ENCODE peak calls at places on chromosomes 2 and 18, in eight cellular contexts. K, D, G, F, B, N, Y and Q are unnamed samples.
A peak's percentile ranks its signal among the peaks of the same experiment; 100 is the strongest.

GRCh38 chr18:56321470-56321869 is 316.9 kb downstream of the TXNL1 start:
- DNase-seq in K (peak; percentile 91), F (no peak), D (peak; percentile 70), Y (no peak), B (no peak), G (no peak), N (no peak), Q (peak; percentile 11)

GRCh38 chr2:30768036-30768686 is 39.1 kb downstream of the CAPN13 start:
- DNase-seq in D (no peak), F (no peak), N (no peak), Y (no peak), B (no peak), K (no peak), G (no peak), Q (no peak)

GRCh38 chr18:14920976-14921375 is 173.0 kb downstream of the ANKRD30B start:
- DNase-seq in G (peak; percentile 54), F (no peak), Y (no peak), K (no peak), B (no peak), N (no peak), D (no peak), Q (no peak)

GRCh38 chr18:3966246-3966984 is 488.7 kb downstream of the DLGAP1 start:
- DNase-seq in B (no peak), G (no peak), F (no peak), Y (no peak), K (no peak), N (no peak), D (no peak), Q (no peak)

GRCh38 chr2:183579686-183580085 is 455.4 kb downstream of the NUP35 start:
- DNase-seq in Y (no peak), K (no peak), G (no peak), D (no peak), N (no peak), B (no peak), F (no peak), Q (no peak)

GRCh38 chr2:107992069-107992468 is 5.7 kb downstream of the SLC5A7 start:
- DNase-seq in G (no peak), B (peak; percentile 86), F (no peak), D (no peak), Y (no peak), K (no peak), N (no peak), Q (no peak)

GRCh38 chr2:197777823-197778407 is 7.2 kb downstream of the BOLL start:
- DNase-seq in N (no peak), D (no peak), G (no peak), B (peak; percentile 66), K (peak; percentile 34), F (no peak), Y (peak; percentile 27), Q (peak; percentile 1)

GRCh38 chr2:26693287-26693849 is 846 bp downstream of the KCNK3 start:
- DNase-seq in N (no peak), Y (no peak), K (no peak), D (no peak), B (no peak), F (no peak), G (no peak), Q (peak; percentile 27)

GRCh38 chr2:170568511-170568910 is 146.6 kb upstream of the SP5 start:
- DNase-seq in Y (no peak), F (no peak), N (no peak), G (no peak), K (no peak), B (no peak), D (no peak), Q (no peak)
- H3K27ac ChIP-seq in Y (no peak overlapping the region), F (no peak overlapping the region), N (no peak overlapping the region), G (no peak overlapping the region), K (no peak overlapping the region), B (no peak overlapping the region), D (no peak overlapping the region), Q (no peak overlapping the region)

DNA sequence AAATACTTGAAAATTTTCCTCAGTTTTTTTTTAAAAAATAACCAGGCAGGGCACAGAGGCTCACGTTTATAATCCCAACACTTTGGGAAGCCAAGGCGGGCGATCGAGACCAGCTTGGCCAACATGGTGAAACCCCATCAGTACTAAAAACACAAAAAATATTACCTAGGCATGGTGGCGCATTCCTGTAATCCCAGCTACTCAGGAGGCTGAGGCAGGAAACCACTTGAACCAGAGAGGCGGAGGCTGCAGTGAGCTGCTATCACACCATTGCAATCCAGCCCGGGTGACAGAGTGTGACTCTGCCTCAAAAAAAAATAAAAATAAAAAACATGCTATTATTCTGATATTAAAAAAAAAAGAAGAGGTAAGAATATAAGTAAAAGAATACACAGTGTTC is 191.0 kb downstream of the ZEB2 start:
- DNase-seq in F (no peak), D (no peak), Y (no peak), K (no peak), B (no peak), G (no peak), N (no peak), Q (no peak)
- H3K4me3 ChIP-seq in F (no peak overlapping the region), D (no peak overlapping the region), Y (no peak overlapping the region), K (no peak overlapping the region), B (no peak overlapping the region), G (no peak overlapping the region), N (no peak overlapping the region), Q (no peak overlapping the region)

GRCh38 chr18:76399613-76400391 is 95.2 kb downstream of the ZNF516 start:
- DNase-seq in N (no peak), Y (no peak), F (no peak), D (no peak), B (no peak), G (no peak), K (no peak), Q (no peak)
- H3K27ac ChIP-seq in N (no peak overlapping the region), Y (peak overlapping the region; percentile 17), F (peak overlapping the region; percentile 55), D (no peak overlapping the region), B (no peak overlapping the region), G (no peak overlapping the region), K (no peak overlapping the region), Q (no peak overlapping the region)

DNA sequence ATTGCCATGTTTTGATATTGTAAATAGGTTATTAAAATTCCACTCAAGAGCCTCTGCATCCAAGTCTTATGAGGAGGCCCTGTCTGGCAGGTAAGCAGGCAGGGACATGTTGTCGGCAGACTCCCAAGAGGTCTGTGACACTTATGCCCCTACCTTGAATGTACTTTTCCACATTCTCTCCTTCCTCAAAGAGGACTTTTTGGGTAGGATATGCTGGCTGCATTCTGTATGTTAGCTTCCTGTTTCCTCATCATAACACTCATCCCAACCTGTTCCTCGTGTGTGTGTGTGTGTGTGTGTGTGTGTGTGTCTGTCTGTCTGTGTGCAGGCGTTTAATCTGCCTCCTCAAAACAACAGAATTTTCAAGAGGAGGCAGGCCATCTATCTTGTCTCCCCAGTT is 75.3 kb downstream of the USP40 start:
- DNase-seq in G (no peak), B (no peak), N (no peak), K (no peak), D (no peak), F (no peak), Y (no peak), Q (no peak)
- H3K4me3 ChIP-seq in G (no peak overlapping the region), B (no peak overlapping the region), N (no peak overlapping the region), K (no peak overlapping the region), D (no peak overlapping the region), F (no peak overlapping the region), Y (no peak overlapping the region), Q (no peak overlapping the region)

GRCh38 chr2:133843551-133843950 is 275.3 kb upstream of the NCKAP5 start:
- DNase-seq in K (no peak), B (peak; percentile 40), Y (no peak), N (no peak), F (no peak), G (no peak), D (no peak), Q (no peak)
- H3K27ac ChIP-seq in K (no peak overlapping the region), B (peak overlapping the region; percentile 96), Y (no peak overlapping the region), N (no peak overlapping the region), F (peak overlapping the region; percentile 27), G (no peak overlapping the region), D (no peak overlapping the region), Q (no peak overlapping the region)

GRCh38 chr18:67586101-67586500 is 69.6 kb upstream of the DSEL start:
- DNase-seq in B (no peak), D (no peak), F (no peak), K (no peak), Y (no peak), N (no peak), G (no peak), Q (no peak)

GRCh38 chr18:67589325-67589724 is 72.8 kb upstream of the DSEL start:
- DNase-seq in Y (no peak), K (no peak), D (no peak), N (no peak), F (no peak), B (peak; percentile 54), G (no peak), Q (no peak)

GRCh38 chr18:67596003-67596402 is 79.5 kb upstream of the DSEL start:
- DNase-seq in K (no peak), G (no peak), B (no peak), Y (no peak), D (no peak), F (no peak), N (no peak), Q (no peak)

DNA sequence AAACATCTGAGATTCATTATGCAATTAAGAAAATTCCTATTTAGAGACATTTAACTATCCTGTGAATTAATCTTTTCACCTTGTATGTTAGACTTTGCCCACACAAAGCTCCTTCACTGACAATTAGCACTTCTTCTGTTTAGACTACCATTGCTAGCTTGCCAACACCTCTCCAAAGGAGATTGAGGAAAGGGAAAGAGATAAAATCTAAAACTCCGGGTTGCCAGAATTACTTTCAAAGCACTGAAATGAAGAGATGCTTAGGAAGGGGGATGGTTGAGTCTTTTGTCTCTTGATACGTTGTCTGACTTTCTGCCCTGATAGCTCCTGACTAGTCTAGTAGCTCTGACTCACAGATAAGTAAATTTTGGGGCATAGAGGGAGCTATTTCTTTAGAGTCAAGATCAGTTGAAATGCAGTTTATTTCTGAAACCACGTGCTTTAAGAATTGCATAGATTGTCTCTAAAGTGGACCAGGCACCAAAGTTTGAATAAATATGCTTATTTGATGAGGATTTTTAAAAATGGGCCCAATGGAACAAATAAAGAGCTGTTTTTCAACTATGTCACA is 74.1 kb upstream of the DSEL start:
- DNase-seq in Y (no peak), G (no peak), D (no peak), N (no peak), B (peak; percentile 45), F (no peak), K (peak; percentile 8), Q (no peak)
- H3K4me3 ChIP-seq in Y (no peak overlapping the region), G (no peak overlapping the region), D (no peak overlapping the region), N (no peak overlapping the region), B (no peak overlapping the region), F (no peak overlapping the region), K (no peak overlapping the region), Q (no peak overlapping the region)